ENCODE peak calls at places on chromosomes 4 and X, in five cellular contexts. One of them, this sample, is unnamed.
A peak's percentile ranks its signal among the peaks of the same experiment; 100 is the strongest.

GRCh38 chrX:23003121-23003520 is 3.4 kb downstream of the DDX53 start:
- DNase-seq in smooth muscle cell of the brain vasculature: no peak
- DNase-seq in NCI-H748 treated with DMSO at 0.1 percent for 48 hours: no peak
- DNase-seq in stimulated activated CD8-positive, alpha-beta memory T cell treated with anti-CD3 and anti-CD28 coated beads, Interleukin-2, amount 100 ng/mL, for 48 hours: no peak
- DNase-seq in H9: no peak
- DNase-seq in this sample: no peak

GRCh38 chr4:47122592-47123291 is 91.4 kb downstream of the GABRB1 start:
- DNase-seq in NCI-H748 treated with DMSO at 0.1 percent for 48 hours: peak; percentile 32
- DNase-seq in stimulated activated CD8-positive, alpha-beta memory T cell treated with anti-CD3 and anti-CD28 coated beads, Interleukin-2, amount 100 ng/mL, for 48 hours: no peak
- DNase-seq in smooth muscle cell of the brain vasculature: peak; percentile 69
- DNase-seq in H9: peak; percentile 77
- DNase-seq in this sample: peak; percentile 42

GRCh38 chr4:182809417-182810102 is 107.6 kb downstream of the DCTD start:
- DNase-seq in H9: no peak
- DNase-seq in smooth muscle cell of the brain vasculature: no peak
- DNase-seq in stimulated activated CD8-positive, alpha-beta memory T cell treated with anti-CD3 and anti-CD28 coated beads, Interleukin-2, amount 100 ng/mL, for 48 hours: no peak
- DNase-seq in NCI-H748 treated with DMSO at 0.1 percent for 48 hours: no peak
- DNase-seq in this sample: peak; percentile 39

GRCh38 chrX:40772290-40772689 is 36.9 kb upstream of the MED14 start:
- DNase-seq in H9: no peak
- DNase-seq in smooth muscle cell of the brain vasculature: no peak
- DNase-seq in stimulated activated CD8-positive, alpha-beta memory T cell treated with anti-CD3 and anti-CD28 coated beads, Interleukin-2, amount 100 ng/mL, for 48 hours: no peak
- DNase-seq in NCI-H748 treated with DMSO at 0.1 percent for 48 hours: no peak
- DNase-seq in this sample: no peak

GRCh38 chrX:16930392-16930791 is 16.1 kb upstream of the REPS2 start:
- DNase-seq in H9: no peak
- DNase-seq in NCI-H748 treated with DMSO at 0.1 percent for 48 hours: no peak
- DNase-seq in stimulated activated CD8-positive, alpha-beta memory T cell treated with anti-CD3 and anti-CD28 coated beads, Interleukin-2, amount 100 ng/mL, for 48 hours: no peak
- DNase-seq in smooth muscle cell of the brain vasculature: no peak
- DNase-seq in this sample: no peak

GRCh38 chrX:52933976-52934703 is 24.2 kb downstream of the FAM156A start:
- DNase-seq in smooth muscle cell of the brain vasculature: no peak
- DNase-seq in H9: no peak
- DNase-seq in NCI-H748 treated with DMSO at 0.1 percent for 48 hours: no peak
- DNase-seq in stimulated activated CD8-positive, alpha-beta memory T cell treated with anti-CD3 and anti-CD28 coated beads, Interleukin-2, amount 100 ng/mL, for 48 hours: no peak
- DNase-seq in this sample: peak; percentile 30

GRCh38 chr4:166335256-166335938 is 462.4 kb downstream of the TLL1 start:
- DNase-seq in stimulated activated CD8-positive, alpha-beta memory T cell treated with anti-CD3 and anti-CD28 coated beads, Interleukin-2, amount 100 ng/mL, for 48 hours: no peak
- DNase-seq in NCI-H748 treated with DMSO at 0.1 percent for 48 hours: no peak
- DNase-seq in smooth muscle cell of the brain vasculature: no peak
- DNase-seq in H9: no peak
- DNase-seq in this sample: no peak

GRCh38 chrX:17656556-17656955 is 80.7 kb upstream of the SCML1 start:
- DNase-seq in NCI-H748 treated with DMSO at 0.1 percent for 48 hours: no peak
- DNase-seq in smooth muscle cell of the brain vasculature: no peak
- DNase-seq in stimulated activated CD8-positive, alpha-beta memory T cell treated with anti-CD3 and anti-CD28 coated beads, Interleukin-2, amount 100 ng/mL, for 48 hours: no peak
- DNase-seq in H9: no peak
- DNase-seq in this sample: no peak

GRCh38 chrX:130801901-130802300 is 101.1 kb downstream of the ENOX2 start:
- DNase-seq in H9: no peak
- DNase-seq in NCI-H748 treated with DMSO at 0.1 percent for 48 hours: no peak
- DNase-seq in smooth muscle cell of the brain vasculature: no peak
- DNase-seq in stimulated activated CD8-positive, alpha-beta memory T cell treated with anti-CD3 and anti-CD28 coated beads, Interleukin-2, amount 100 ng/mL, for 48 hours: no peak
- DNase-seq in this sample: no peak

GRCh38 chr4:109207060-109207459 is 95.4 kb downstream of the COL25A1 start:
- DNase-seq in NCI-H748 treated with DMSO at 0.1 percent for 48 hours: no peak
- DNase-seq in stimulated activated CD8-positive, alpha-beta memory T cell treated with anti-CD3 and anti-CD28 coated beads, Interleukin-2, amount 100 ng/mL, for 48 hours: no peak
- DNase-seq in smooth muscle cell of the brain vasculature: no peak
- DNase-seq in H9: no peak
- DNase-seq in this sample: peak; percentile 80

GRCh38 chr4:164012396-164013027 is 518.0 kb downstream of the TMA16 start:
- DNase-seq in stimulated activated CD8-positive, alpha-beta memory T cell treated with anti-CD3 and anti-CD28 coated beads, Interleukin-2, amount 100 ng/mL, for 48 hours: no peak
- DNase-seq in smooth muscle cell of the brain vasculature: no peak
- DNase-seq in NCI-H748 treated with DMSO at 0.1 percent for 48 hours: peak; percentile 4
- DNase-seq in H9: peak; percentile 71
- DNase-seq in this sample: peak; percentile 44

GRCh38 chr4:141339966-141340365 is 119.3 kb downstream of the ZNF330 start:
- DNase-seq in smooth muscle cell of the brain vasculature: no peak
- DNase-seq in H9: no peak
- DNase-seq in NCI-H748 treated with DMSO at 0.1 percent for 48 hours: no peak
- DNase-seq in stimulated activated CD8-positive, alpha-beta memory T cell treated with anti-CD3 and anti-CD28 coated beads, Interleukin-2, amount 100 ng/mL, for 48 hours: no peak
- DNase-seq in this sample: peak; percentile 54

GRCh38 chr4:8732092-8732491 is 139.5 kb downstream of the CPZ start:
- DNase-seq in NCI-H748 treated with DMSO at 0.1 percent for 48 hours: no peak
- DNase-seq in smooth muscle cell of the brain vasculature: no peak
- DNase-seq in stimulated activated CD8-positive, alpha-beta memory T cell treated with anti-CD3 and anti-CD28 coated beads, Interleukin-2, amount 100 ng/mL, for 48 hours: no peak
- DNase-seq in H9: no peak
- DNase-seq in this sample: no peak

GRCh38 chr4:108787106-108787505 is 24.3 kb upstream of the ETNPPL start:
- DNase-seq in smooth muscle cell of the brain vasculature: no peak
- DNase-seq in stimulated activated CD8-positive, alpha-beta memory T cell treated with anti-CD3 and anti-CD28 coated beads, Interleukin-2, amount 100 ng/mL, for 48 hours: no peak
- DNase-seq in H9: no peak
- DNase-seq in NCI-H748 treated with DMSO at 0.1 percent for 48 hours: no peak
- DNase-seq in this sample: no peak

GRCh38 chr4:10047967-10048366 is 26.7 kb upstream of the SLC2A9 start:
- DNase-seq in smooth muscle cell of the brain vasculature: no peak
- DNase-seq in H9: no peak
- DNase-seq in stimulated activated CD8-positive, alpha-beta memory T cell treated with anti-CD3 and anti-CD28 coated beads, Interleukin-2, amount 100 ng/mL, for 48 hours: no peak
- DNase-seq in NCI-H748 treated with DMSO at 0.1 percent for 48 hours: no peak
- DNase-seq in this sample: no peak

GRCh38 chrX:103513067-103513466 is 6.2 kb downstream of the RAB40A start:
- DNase-seq in smooth muscle cell of the brain vasculature: no peak
- DNase-seq in stimulated activated CD8-positive, alpha-beta memory T cell treated with anti-CD3 and anti-CD28 coated beads, Interleukin-2, amount 100 ng/mL, for 48 hours: no peak
- DNase-seq in NCI-H748 treated with DMSO at 0.1 percent for 48 hours: no peak
- DNase-seq in H9: no peak
- DNase-seq in this sample: peak; percentile 0

GRCh38 chrX:69037786-69038185 is 127.5 kb downstream of the PJA1 start:
- DNase-seq in H9: peak; percentile 6
- DNase-seq in smooth muscle cell of the brain vasculature: no peak
- DNase-seq in NCI-H748 treated with DMSO at 0.1 percent for 48 hours: no peak
- DNase-seq in stimulated activated CD8-positive, alpha-beta memory T cell treated with anti-CD3 and anti-CD28 coated beads, Interleukin-2, amount 100 ng/mL, for 48 hours: no peak
- DNase-seq in this sample: no peak

GRCh38 chr4:171130126-171130801 is 682.9 kb upstream of the GALNTL6 start:
- DNase-seq in H9: no peak
- DNase-seq in smooth muscle cell of the brain vasculature: no peak
- DNase-seq in NCI-H748 treated with DMSO at 0.1 percent for 48 hours: no peak
- DNase-seq in stimulated activated CD8-positive, alpha-beta memory T cell treated with anti-CD3 and anti-CD28 coated beads, Interleukin-2, amount 100 ng/mL, for 48 hours: no peak
- DNase-seq in this sample: no peak

GRCh38 chr4:105145913-105146285 is 777 bp upstream of the TET2 start:
- DNase-seq in NCI-H748 treated with DMSO at 0.1 percent for 48 hours: no peak
- DNase-seq in stimulated activated CD8-positive, alpha-beta memory T cell treated with anti-CD3 and anti-CD28 coated beads, Interleukin-2, amount 100 ng/mL, for 48 hours: no peak
- DNase-seq in H9: peak; percentile 56
- DNase-seq in smooth muscle cell of the brain vasculature: no peak
- DNase-seq in this sample: peak; percentile 51

GRCh38 chrX:125090046-125090445 is 229.6 kb upstream of the TEX13C start:
- DNase-seq in NCI-H748 treated with DMSO at 0.1 percent for 48 hours: peak; percentile 93
- DNase-seq in H9: no peak
- DNase-seq in stimulated activated CD8-positive, alpha-beta memory T cell treated with anti-CD3 and anti-CD28 coated beads, Interleukin-2, amount 100 ng/mL, for 48 hours: no peak
- DNase-seq in smooth muscle cell of the brain vasculature: no peak
- DNase-seq in this sample: peak; percentile 98

GRCh38 chr4:73922766-73923630 is 53.8 kb downstream of the CXCL1 start:
- DNase-seq in stimulated activated CD8-positive, alpha-beta memory T cell treated with anti-CD3 and anti-CD28 coated beads, Interleukin-2, amount 100 ng/mL, for 48 hours: no peak
- DNase-seq in H9: no peak
- DNase-seq in smooth muscle cell of the brain vasculature: peak; percentile 62
- DNase-seq in NCI-H748 treated with DMSO at 0.1 percent for 48 hours: no peak
- DNase-seq in this sample: peak; percentile 13

GRCh38 chr4:121112530-121112929 is 40.2 kb upstream of the NDNF start:
- DNase-seq in smooth muscle cell of the brain vasculature: no peak
- DNase-seq in H9: no peak
- DNase-seq in NCI-H748 treated with DMSO at 0.1 percent for 48 hours: no peak
- DNase-seq in stimulated activated CD8-positive, alpha-beta memory T cell treated with anti-CD3 and anti-CD28 coated beads, Interleukin-2, amount 100 ng/mL, for 48 hours: no peak
- DNase-seq in this sample: no peak

GRCh38 chr4:123043793-123044425 is 121.5 kb upstream of the NUDT6 start:
- DNase-seq in H9: no peak
- DNase-seq in smooth muscle cell of the brain vasculature: no peak
- DNase-seq in NCI-H748 treated with DMSO at 0.1 percent for 48 hours: no peak
- DNase-seq in stimulated activated CD8-positive, alpha-beta memory T cell treated with anti-CD3 and anti-CD28 coated beads, Interleukin-2, amount 100 ng/mL, for 48 hours: no peak
- DNase-seq in this sample: no peak

GRCh38 chr4:86334020-86334750 is 25.7 kb downstream of the MAPK10 start:
- DNase-seq in stimulated activated CD8-positive, alpha-beta memory T cell treated with anti-CD3 and anti-CD28 coated beads, Interleukin-2, amount 100 ng/mL, for 48 hours: no peak
- DNase-seq in H9: no peak
- DNase-seq in smooth muscle cell of the brain vasculature: no peak
- DNase-seq in NCI-H748 treated with DMSO at 0.1 percent for 48 hours: no peak
- DNase-seq in this sample: no peak

GRCh38 chrX:15948318-15948660 is 93.7 kb upstream of the AP1S2 start:
- DNase-seq in stimulated activated CD8-positive, alpha-beta memory T cell treated with anti-CD3 and anti-CD28 coated beads, Interleukin-2, amount 100 ng/mL, for 48 hours: no peak
- DNase-seq in NCI-H748 treated with DMSO at 0.1 percent for 48 hours: no peak
- DNase-seq in H9: no peak
- DNase-seq in smooth muscle cell of the brain vasculature: no peak
- DNase-seq in this sample: no peak

GRCh38 chr4:114040319-114041116 is 61.1 kb upstream of the ARSJ start:
- DNase-seq in stimulated activated CD8-positive, alpha-beta memory T cell treated with anti-CD3 and anti-CD28 coated beads, Interleukin-2, amount 100 ng/mL, for 48 hours: no peak
- DNase-seq in smooth muscle cell of the brain vasculature: no peak
- DNase-seq in NCI-H748 treated with DMSO at 0.1 percent for 48 hours: no peak
- DNase-seq in H9: no peak
- DNase-seq in this sample: peak; percentile 57

GRCh38 chr4:80017125-80017854 is 55.7 kb downstream of the ANTXR2 start:
- DNase-seq in H9: no peak
- DNase-seq in stimulated activated CD8-positive, alpha-beta memory T cell treated with anti-CD3 and anti-CD28 coated beads, Interleukin-2, amount 100 ng/mL, for 48 hours: no peak
- DNase-seq in NCI-H748 treated with DMSO at 0.1 percent for 48 hours: no peak
- DNase-seq in smooth muscle cell of the brain vasculature: peak; percentile 35
- DNase-seq in this sample: no peak